ENCODE peak calls at places on chromosomes 16 and 17, in five cellular contexts. C, V, R, N and L are unnamed samples.

GRCh38 chr17:40617678-40618240 is 29.9 kb downstream of the SMARCE1 start:
- DNase-seq in V (no peak), R (no peak), N (no peak), C (no peak), L (no peak)

GRCh38 chr16:50467943-50468748 is 80.0 kb upstream of the NKD1 start:
- DNase-seq in V (no peak), C (no peak), N (no peak), R (peak; percentile 34), L (peak; percentile 33)

GRCh38 chr16:22633794-22634193 is 123.1 kb downstream of the NPIPB5 start:
- DNase-seq in R (no peak), N (no peak), V (no peak), C (no peak), L (no peak)

GRCh38 chr17:33526753-33527152 is 233.7 kb upstream of the ASIC2 start:
- DNase-seq in N (no peak), C (no peak), R (no peak), V (no peak), L (no peak)

GRCh38 chr16:6517321-6517720 is 815.3 kb upstream of the RBFOX1 start:
- DNase-seq in N (no peak), R (no peak), V (no peak), C (no peak), L (no peak)

GRCh38 chr17:7260601-7261376 is 1.5 kb downstream of the CLDN7 start:
- DNase-seq in N (no peak), R (peak; percentile 62), V (peak; percentile 57), C (no peak), L (no peak)

GRCh38 chr16:79687249-79687768 is 86.8 kb upstream of the MAF start:
- DNase-seq in R (no peak), V (no peak), C (no peak), N (no peak), L (no peak)

GRCh38 chr17:41539071-41539492 is 11.0 kb upstream of the KRT19 start:
- DNase-seq in V (no peak), N (no peak), C (no peak), R (no peak), L (no peak)

GRCh38 chr17:66465701-66466100 is 163.3 kb downstream of the PRKCA start:
- DNase-seq in C (no peak), N (no peak), R (no peak), V (no peak), L (no peak)

GRCh38 chr16:77585852-77586251 is 136.5 kb upstream of the NUDT7 start:
- DNase-seq in N (peak; percentile 61), V (no peak), C (no peak), R (no peak), L (no peak)

GRCh38 chr17:37643829-37644228 is 583 bp upstream of the DDX52 start:
- DNase-seq in N (no peak), R (no peak), C (peak; percentile 1), V (no peak), L (no peak)

GRCh38 chr17:56939869-56940484 is 20.9 kb downstream of the COIL start:
- DNase-seq in V (peak; percentile 78), R (no peak), C (peak; percentile 56), N (peak; percentile 64), L (no peak)

GRCh38 chr17:20927586-20927985 is 115.2 kb downstream of the USP22 start:
- DNase-seq in V (no peak), R (no peak), N (no peak), C (no peak), L (no peak)

GRCh38 chr16:69397821-69398521 is 12.2 kb upstream of the TERF2 start:
- DNase-seq in C (peak; percentile 82), V (no peak), R (no peak), N (peak; percentile 86), L (no peak)